ENCODE peak calls at places on chromosomes 16 and 17, in four cellular contexts. C is left lung, H is ovary, N is mucosa of descending colon. S is an unnamed sample. For H3K9me3, the result is how much of the 10 kb centered on the place peaks cover.

GRCh38 chr16:14500791-14501190 is 129.3 kb downstream of the PARN start:
- DNase-seq in C (no peak), H (no peak), N (no peak), S (no peak)

GRCh38 chr17:78903101-78903779 is at the start of gene CEP295NL:
- DNase-seq in C (no peak), H (no peak), N (no peak), S (no peak)

GRCh38 chr16:56629531-56629930 is 2.9 kb upstream of the MT1M start:
- DNase-seq in C (no peak), H (no peak), N (no peak), S (no peak)

GRCh38 chr17:75827291-75828050 is 16.7 kb downstream of the UNC13D start:
- DNase-seq in C (no peak), H (peak), N (peak), S (peak)

GRCh38 chr16:19294156-19294649 is 8.7 kb downstream of the CLEC19A start:
- DNase-seq in C (peak), H (no peak), N (peak), S (no peak)

GRCh38 chr17:31472137-31472536 is 80.7 kb downstream of the RAB11FIP4 start:
- DNase-seq in C (no peak), H (no peak), N (no peak), S (no peak)

GRCh38 chr17:7329360-7330098 is 394 bp upstream of the NEURL4 start:
- DNase-seq in C (peak), H (peak), N (peak), S (peak)

GRCh38 chr16:48535831-48536599 is 74.0 kb downstream of the N4BP1 start:
- DNase-seq in C (peak), H (peak), N (peak), S (no peak)

GRCh38 chr17:7836596-7837374 is 2.8 kb downstream of the KDM6B start:
- DNase-seq in C (peak), H (peak), N (peak), S (peak)

GRCh38 chr17:1491406-1492248 is 859 bp downstream of the MYO1C start:
- DNase-seq in C (peak), H (peak), N (peak), S (peak)

DNA sequence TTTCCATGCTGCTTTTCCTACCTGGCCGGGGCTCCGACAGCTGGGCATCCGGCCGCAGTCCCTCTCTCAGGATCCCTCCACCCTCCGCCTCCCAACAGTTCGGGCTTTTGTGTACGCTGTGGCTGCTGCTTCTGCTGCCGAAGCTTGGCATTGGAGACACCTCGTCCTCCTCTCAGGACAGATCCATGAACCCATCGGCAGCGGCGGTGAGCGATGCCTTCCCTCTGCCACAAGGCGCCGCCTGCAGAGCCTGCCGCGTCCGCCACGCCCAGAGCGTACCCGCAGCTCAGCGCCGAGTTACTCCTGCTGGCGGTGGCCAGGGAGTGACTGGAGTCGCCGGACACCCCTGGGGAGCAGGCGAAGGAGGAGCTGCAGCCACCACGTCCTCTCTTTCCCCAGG is 2032.8 kb downstream of the TP53TG3F start:
- DNase-seq in C (no peak), H (no peak), N (no peak), S (no peak)
- H3K9me3 ChIP-seq in C (under half), H (under half), N (half or more), S (under half)

GRCh38 chr16:35201151-35201550 is 1741.7 kb downstream of the TP53TG3F start:
- DNase-seq in C (no peak), H (no peak), N (no peak), S (no peak)
- H3K9me3 ChIP-seq in C (under half), H (under half), N (half or more), S (under half)

DNA sequence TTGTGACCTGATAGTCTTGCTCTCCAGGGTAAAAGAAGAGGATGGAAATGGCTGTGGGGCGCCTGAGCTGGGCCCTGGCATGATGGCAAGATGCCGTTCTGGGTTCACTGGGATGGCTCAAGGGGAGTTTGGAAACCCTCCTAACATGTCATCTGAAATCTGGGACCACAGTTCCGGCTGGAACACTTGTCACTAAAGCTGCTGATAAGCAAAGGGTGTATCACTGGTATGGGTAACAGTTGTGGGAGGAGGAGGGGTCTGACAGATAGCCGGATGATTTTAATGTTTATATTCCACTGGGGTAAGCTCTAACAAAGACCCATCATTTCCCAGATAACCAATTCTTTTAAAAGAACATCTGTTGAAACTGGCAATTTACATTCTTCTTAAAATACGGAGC is 390.2 kb downstream of the WWOX start:
- DNase-seq in C (no peak), H (no peak), N (no peak), S (no peak)
- H3K9me3 ChIP-seq in C (under half), H (under half), N (under half), S (under half)

GRCh38 chr17:83192161-83192788 is 112.9 kb downstream of the METRNL start:
- DNase-seq in C (peak), H (peak), N (no peak), S (no peak)
- H3K9me3 ChIP-seq in C (under half), H (under half), N (under half), S (under half)

S was measured in T-helper 17 cell.